ENCODE peak calls at places on chromosomes 7 and 10, in eight cellular contexts. One of them, this sample, is unnamed.

GRCh38 chr10:84308481-84309304 is 19.7 kb upstream of the CCSER2 start:
- DNase-seq in PC-3: peak; percentile 48
- DNase-seq in glutamatergic neuron: no peak
- DNase-seq in cardiac muscle cell: peak; percentile 68
- DNase-seq in progenitor cell of endocrine pancreas: no peak
- DNase-seq in activated B cell treated with CpG ODN at 0.5 μM for 24 hours: no peak
- DNase-seq in bronchial epithelial cell: peak; percentile 29
- DNase-seq in HCT116: no peak
- DNase-seq in this sample: no peak

GRCh38 chr7:105098863-105099515 is 85.0 kb downstream of the KMT2E start:
- DNase-seq in HCT116: no peak
- DNase-seq in activated B cell treated with CpG ODN at 0.5 μM for 24 hours: no peak
- DNase-seq in bronchial epithelial cell: peak; percentile 71
- DNase-seq in cardiac muscle cell: no peak
- DNase-seq in PC-3: peak; percentile 82
- DNase-seq in progenitor cell of endocrine pancreas: no peak
- DNase-seq in glutamatergic neuron: no peak
- DNase-seq in this sample: no peak

GRCh38 chr10:66910676-66911075 is 15.2 kb upstream of the LRRTM3 start:
- DNase-seq in bronchial epithelial cell: no peak
- DNase-seq in cardiac muscle cell: no peak
- DNase-seq in HCT116: no peak
- DNase-seq in PC-3: peak; percentile 92
- DNase-seq in glutamatergic neuron: no peak
- DNase-seq in progenitor cell of endocrine pancreas: no peak
- DNase-seq in activated B cell treated with CpG ODN at 0.5 μM for 24 hours: no peak
- DNase-seq in this sample: no peak

GRCh38 chr7:139656387-139656786 is 121.4 kb downstream of the HIPK2 start:
- DNase-seq in cardiac muscle cell: peak; percentile 75
- DNase-seq in HCT116: no peak
- DNase-seq in bronchial epithelial cell: peak; percentile 80
- DNase-seq in activated B cell treated with CpG ODN at 0.5 μM for 24 hours: no peak
- DNase-seq in progenitor cell of endocrine pancreas: no peak
- DNase-seq in glutamatergic neuron: no peak
- DNase-seq in PC-3: no peak
- DNase-seq in this sample: no peak

GRCh38 chr7:11570922-11571550 is 261.0 kb downstream of the THSD7A start:
- DNase-seq in HCT116: no peak
- DNase-seq in progenitor cell of endocrine pancreas: no peak
- DNase-seq in glutamatergic neuron: no peak
- DNase-seq in cardiac muscle cell: no peak
- DNase-seq in PC-3: no peak
- DNase-seq in activated B cell treated with CpG ODN at 0.5 μM for 24 hours: no peak
- DNase-seq in bronchial epithelial cell: no peak
- DNase-seq in this sample: no peak

GRCh38 chr10:99008106-99008505 is 227.5 kb downstream of the HPSE2 start:
- DNase-seq in bronchial epithelial cell: no peak
- DNase-seq in activated B cell treated with CpG ODN at 0.5 μM for 24 hours: no peak
- DNase-seq in PC-3: no peak
- DNase-seq in HCT116: no peak
- DNase-seq in glutamatergic neuron: no peak
- DNase-seq in cardiac muscle cell: no peak
- DNase-seq in progenitor cell of endocrine pancreas: no peak
- DNase-seq in this sample: no peak

GRCh38 chr10:102120142-102120986 is at the start of gene LDB1:
- DNase-seq in PC-3: peak; percentile 65
- DNase-seq in HCT116: peak; percentile 65
- DNase-seq in bronchial epithelial cell: peak; percentile 53
- DNase-seq in glutamatergic neuron: peak; percentile 85
- DNase-seq in progenitor cell of endocrine pancreas: peak; percentile 47
- DNase-seq in activated B cell treated with CpG ODN at 0.5 μM for 24 hours: peak; percentile 73
- DNase-seq in cardiac muscle cell: peak; percentile 89
- DNase-seq in this sample: peak; percentile 77

GRCh38 chr10:47040041-47040491 is 128.8 kb downstream of the PTPN20 start:
- DNase-seq in glutamatergic neuron: no peak
- DNase-seq in HCT116: no peak
- DNase-seq in PC-3: no peak
- DNase-seq in progenitor cell of endocrine pancreas: no peak
- DNase-seq in cardiac muscle cell: no peak
- DNase-seq in activated B cell treated with CpG ODN at 0.5 μM for 24 hours: no peak
- DNase-seq in bronchial epithelial cell: no peak
- DNase-seq in this sample: no peak

GRCh38 chr10:69344591-69345244 is 66.4 kb downstream of the HK1 start:
- DNase-seq in glutamatergic neuron: no peak
- DNase-seq in progenitor cell of endocrine pancreas: no peak
- DNase-seq in PC-3: no peak
- DNase-seq in activated B cell treated with CpG ODN at 0.5 μM for 24 hours: peak; percentile 23
- DNase-seq in cardiac muscle cell: no peak
- DNase-seq in HCT116: no peak
- DNase-seq in bronchial epithelial cell: no peak
- DNase-seq in this sample: no peak

GRCh38 chr7:39624202-39624807 is 933 bp downstream of the RALA start:
- DNase-seq in progenitor cell of endocrine pancreas: no peak
- DNase-seq in bronchial epithelial cell: peak; percentile 71
- DNase-seq in cardiac muscle cell: no peak
- DNase-seq in HCT116: no peak
- DNase-seq in glutamatergic neuron: no peak
- DNase-seq in activated B cell treated with CpG ODN at 0.5 μM for 24 hours: peak; percentile 21
- DNase-seq in PC-3: peak; percentile 39
- DNase-seq in this sample: no peak

GRCh38 chr10:123962756-123963469 is 71.3 kb upstream of the CPXM2 start:
- DNase-seq in PC-3: no peak
- DNase-seq in glutamatergic neuron: no peak
- DNase-seq in activated B cell treated with CpG ODN at 0.5 μM for 24 hours: no peak
- DNase-seq in bronchial epithelial cell: no peak
- DNase-seq in cardiac muscle cell: no peak
- DNase-seq in progenitor cell of endocrine pancreas: no peak
- DNase-seq in HCT116: no peak
- DNase-seq in this sample: no peak

GRCh38 chr7:89728550-89728949 is 425.7 kb upstream of the STEAP1 start:
- DNase-seq in activated B cell treated with CpG ODN at 0.5 μM for 24 hours: no peak
- DNase-seq in HCT116: no peak
- DNase-seq in cardiac muscle cell: no peak
- DNase-seq in bronchial epithelial cell: no peak
- DNase-seq in glutamatergic neuron: no peak
- DNase-seq in progenitor cell of endocrine pancreas: no peak
- DNase-seq in PC-3: no peak
- DNase-seq in this sample: no peak

GRCh38 chr7:140403878-140404564 is at the start of gene RAB19:
- DNase-seq in PC-3: peak; percentile 53
- DNase-seq in progenitor cell of endocrine pancreas: peak; percentile 34
- DNase-seq in glutamatergic neuron: no peak
- DNase-seq in HCT116: peak; percentile 16
- DNase-seq in cardiac muscle cell: no peak
- DNase-seq in activated B cell treated with CpG ODN at 0.5 μM for 24 hours: peak; percentile 20
- DNase-seq in bronchial epithelial cell: no peak
- DNase-seq in this sample: no peak

GRCh38 chr7:32164341-32164996 is 94.3 kb upstream of the PDE1C start:
- DNase-seq in activated B cell treated with CpG ODN at 0.5 μM for 24 hours: no peak
- DNase-seq in HCT116: peak; percentile 43
- DNase-seq in cardiac muscle cell: peak; percentile 77
- DNase-seq in glutamatergic neuron: no peak
- DNase-seq in bronchial epithelial cell: peak; percentile 72
- DNase-seq in PC-3: peak; percentile 85
- DNase-seq in progenitor cell of endocrine pancreas: no peak
- DNase-seq in this sample: no peak

DNA sequence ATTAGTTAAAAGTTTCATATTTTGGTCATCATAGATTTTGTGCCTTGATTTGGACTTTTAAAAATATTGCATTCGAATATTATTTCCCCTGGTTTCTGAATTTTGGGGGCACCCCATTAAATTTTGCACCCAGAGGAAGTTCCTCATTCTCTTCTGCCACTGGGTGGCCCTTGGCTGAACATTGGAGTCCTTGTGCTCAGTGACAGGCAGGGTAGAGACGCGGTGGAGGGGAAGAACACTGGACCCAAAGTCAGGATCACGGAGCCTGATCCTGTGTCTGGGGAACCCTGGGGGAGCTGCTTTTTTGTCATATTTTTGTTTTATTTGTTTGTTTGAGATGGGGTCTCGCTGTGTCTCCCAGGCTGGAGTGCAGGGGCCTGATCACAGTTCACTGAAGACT is 74.7 kb downstream of the MKI67 start:
- DNase-seq in cardiac muscle cell: no peak
- DNase-seq in glutamatergic neuron: no peak
- DNase-seq in bronchial epithelial cell: no peak
- DNase-seq in activated B cell treated with CpG ODN at 0.5 μM for 24 hours: no peak
- DNase-seq in PC-3: no peak
- DNase-seq in HCT116: no peak
- DNase-seq in progenitor cell of endocrine pancreas: no peak
- DNase-seq in this sample: no peak
- TF ChIP-seq CTCF in cardiac muscle cell: no peak
- TF ChIP-seq CTCF in glutamatergic neuron: no peak
- TF ChIP-seq CTCF in bronchial epithelial cell: no peak
- TF ChIP-seq CTCF in activated B cell treated with CpG ODN at 0.5 μM for 24 hours: no peak
- TF ChIP-seq CTCF in PC-3: no peak
- TF ChIP-seq CTCF in HCT116: no peak
- TF ChIP-seq CTCF in progenitor cell of endocrine pancreas: no peak
- TF ChIP-seq CTCF in this sample: no peak

DNA sequence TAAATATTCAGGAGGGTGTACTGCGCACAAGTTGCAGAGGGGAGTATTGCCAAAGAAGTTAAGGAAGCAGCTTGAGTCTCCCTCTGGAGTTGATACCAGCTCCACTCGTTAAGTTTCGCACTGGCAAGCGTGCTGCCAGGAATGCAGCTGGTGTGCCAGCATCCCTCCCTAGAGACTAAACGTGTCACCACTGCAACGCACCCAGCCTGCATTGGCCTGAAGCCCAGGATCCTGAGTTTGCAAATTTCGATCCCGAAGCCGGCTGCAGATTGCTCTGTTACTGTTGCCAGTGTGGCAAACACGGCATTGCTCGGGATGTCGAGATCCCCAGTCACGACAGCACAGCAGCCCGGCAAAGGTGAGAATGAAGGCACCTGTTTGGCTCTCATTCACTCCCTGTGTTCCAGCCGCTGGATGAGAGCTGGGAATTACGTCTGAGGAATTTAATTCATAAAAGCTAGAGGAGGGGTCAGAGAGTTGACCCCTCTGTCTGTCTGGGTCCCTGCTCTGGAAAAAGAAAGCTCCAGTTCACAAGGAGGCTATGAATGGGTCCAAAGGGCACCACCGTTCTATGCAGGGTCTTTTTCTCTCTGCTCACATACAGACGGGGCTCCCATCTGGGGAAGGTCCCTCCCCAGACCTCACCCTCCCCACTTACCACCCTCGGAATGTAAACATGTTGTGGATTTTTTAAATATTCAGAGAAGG is 61.0 kb downstream of the NRP1 start:
- DNase-seq in HCT116: no peak
- DNase-seq in PC-3: peak; percentile 100
- DNase-seq in glutamatergic neuron: no peak
- DNase-seq in bronchial epithelial cell: peak; percentile 92
- DNase-seq in progenitor cell of endocrine pancreas: no peak
- DNase-seq in cardiac muscle cell: peak; percentile 99
- DNase-seq in activated B cell treated with CpG ODN at 0.5 μM for 24 hours: no peak
- DNase-seq in this sample: no peak
- TF ChIP-seq CTCF in HCT116: no peak
- TF ChIP-seq CTCF in PC-3: no peak
- TF ChIP-seq CTCF in glutamatergic neuron: no peak
- TF ChIP-seq CTCF in bronchial epithelial cell: peak; percentile 50
- TF ChIP-seq CTCF in progenitor cell of endocrine pancreas: no peak
- TF ChIP-seq CTCF in cardiac muscle cell: peak; percentile 35
- TF ChIP-seq CTCF in activated B cell treated with CpG ODN at 0.5 μM for 24 hours: no peak
- TF ChIP-seq CTCF in this sample: no peak

GRCh38 chr10:28800144-28800543 is 122.8 kb downstream of the BAMBI start:
- DNase-seq in bronchial epithelial cell: no peak
- DNase-seq in PC-3: no peak
- DNase-seq in activated B cell treated with CpG ODN at 0.5 μM for 24 hours: no peak
- DNase-seq in HCT116: no peak
- DNase-seq in glutamatergic neuron: no peak
- DNase-seq in progenitor cell of endocrine pancreas: no peak
- DNase-seq in cardiac muscle cell: peak; percentile 33
- DNase-seq in this sample: no peak

GRCh38 chr10:28798428-28798955 is 121.2 kb downstream of the BAMBI start:
- DNase-seq in progenitor cell of endocrine pancreas: no peak
- DNase-seq in cardiac muscle cell: no peak
- DNase-seq in activated B cell treated with CpG ODN at 0.5 μM for 24 hours: no peak
- DNase-seq in PC-3: no peak
- DNase-seq in glutamatergic neuron: no peak
- DNase-seq in bronchial epithelial cell: no peak
- DNase-seq in HCT116: no peak
- DNase-seq in this sample: no peak

GRCh38 chr10:28798964-28799363 is 121.6 kb downstream of the BAMBI start:
- DNase-seq in PC-3: no peak
- DNase-seq in activated B cell treated with CpG ODN at 0.5 μM for 24 hours: no peak
- DNase-seq in bronchial epithelial cell: no peak
- DNase-seq in HCT116: no peak
- DNase-seq in progenitor cell of endocrine pancreas: no peak
- DNase-seq in cardiac muscle cell: no peak
- DNase-seq in glutamatergic neuron: no peak
- DNase-seq in this sample: no peak

GRCh38 chr10:28796606-28797512 is 119.5 kb downstream of the BAMBI start:
- DNase-seq in activated B cell treated with CpG ODN at 0.5 μM for 24 hours: no peak
- DNase-seq in glutamatergic neuron: no peak
- DNase-seq in cardiac muscle cell: peak; percentile 94
- DNase-seq in bronchial epithelial cell: no peak
- DNase-seq in PC-3: peak; percentile 71
- DNase-seq in HCT116: no peak
- DNase-seq in progenitor cell of endocrine pancreas: no peak
- DNase-seq in this sample: no peak

DNA sequence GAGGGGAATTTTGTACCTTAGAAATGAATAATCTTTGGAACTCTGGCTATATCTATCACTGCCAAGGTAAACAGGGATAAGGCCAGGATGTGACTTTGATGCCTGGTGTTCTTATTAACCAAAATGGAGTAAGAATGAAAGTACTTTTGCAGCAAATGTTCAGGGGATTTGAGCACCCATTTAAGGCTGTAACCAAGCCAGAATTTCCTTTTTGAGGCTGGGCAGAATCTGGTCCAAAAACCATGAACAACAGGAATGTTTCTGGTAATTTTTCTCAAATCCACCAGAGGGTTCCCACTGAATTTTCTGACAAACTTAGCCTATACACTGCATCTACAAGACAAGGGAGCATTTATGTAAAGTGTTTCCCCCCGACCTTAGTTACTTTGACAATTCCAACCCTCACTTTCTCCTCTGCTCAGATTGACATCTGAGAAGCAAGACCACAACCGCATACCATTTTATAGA is 120.6 kb downstream of the BAMBI start:
- DNase-seq in cardiac muscle cell: peak; percentile 86
- DNase-seq in bronchial epithelial cell: no peak
- DNase-seq in PC-3: peak; percentile 17
- DNase-seq in glutamatergic neuron: no peak
- DNase-seq in progenitor cell of endocrine pancreas: no peak
- DNase-seq in activated B cell treated with CpG ODN at 0.5 μM for 24 hours: no peak
- DNase-seq in HCT116: no peak
- DNase-seq in this sample: no peak
- TF ChIP-seq CTCF in cardiac muscle cell: peak; percentile 40
- TF ChIP-seq CTCF in bronchial epithelial cell: no peak
- TF ChIP-seq CTCF in PC-3: peak; percentile 19
- TF ChIP-seq CTCF in glutamatergic neuron: no peak
- TF ChIP-seq CTCF in progenitor cell of endocrine pancreas: no peak
- TF ChIP-seq CTCF in activated B cell treated with CpG ODN at 0.5 μM for 24 hours: no peak
- TF ChIP-seq CTCF in HCT116: no peak
- TF ChIP-seq CTCF in this sample: no peak

DNA sequence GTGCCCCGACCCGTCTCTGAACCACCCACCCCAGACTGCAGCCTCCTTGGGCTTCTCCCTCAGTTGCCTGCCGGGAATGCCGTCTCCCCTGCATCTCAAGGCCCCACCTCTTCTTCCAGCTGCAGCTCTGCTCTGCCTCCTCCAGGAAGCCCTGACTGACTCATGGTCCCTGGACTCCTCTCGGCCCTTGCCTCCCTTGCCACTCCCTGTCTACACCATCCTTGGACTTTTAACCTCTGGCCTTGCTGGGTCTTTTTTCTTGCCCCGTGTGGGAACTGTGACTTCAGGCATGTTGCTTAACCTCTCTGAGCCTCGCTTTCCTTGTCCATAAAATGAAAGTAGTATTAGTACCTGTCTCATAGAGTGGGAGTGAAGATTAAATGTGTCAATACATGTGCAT is 56.3 kb downstream of the C10orf105 start:
- DNase-seq in cardiac muscle cell: no peak
- DNase-seq in HCT116: no peak
- DNase-seq in PC-3: no peak
- DNase-seq in progenitor cell of endocrine pancreas: no peak
- DNase-seq in glutamatergic neuron: no peak
- DNase-seq in activated B cell treated with CpG ODN at 0.5 μM for 24 hours: no peak
- DNase-seq in bronchial epithelial cell: no peak
- DNase-seq in this sample: no peak
- TF ChIP-seq CTCF in cardiac muscle cell: no peak
- TF ChIP-seq CTCF in HCT116: no peak
- TF ChIP-seq CTCF in PC-3: no peak
- TF ChIP-seq CTCF in progenitor cell of endocrine pancreas: no peak
- TF ChIP-seq CTCF in glutamatergic neuron: no peak
- TF ChIP-seq CTCF in activated B cell treated with CpG ODN at 0.5 μM for 24 hours: no peak
- TF ChIP-seq CTCF in bronchial epithelial cell: no peak
- TF ChIP-seq CTCF in this sample: no peak

This sample was measured in neural crest cell.